ENCODE peak calls at places on chromosomes 5 and 9, in eight cellular contexts. A is effector memory CD4-positive, alpha-beta T cell; N is fibroblast of lung; U is spleen; K is SK-N-SH; Q is GM23338; T is adrenal gland; D is GM23248. I is an unnamed sample.

GRCh38 chr9:124480621-124480981 is 26.6 kb downstream of the NR5A1 start:
- DNase-seq in A (no peak), N (no peak), U (no peak), K (peak; percentile 80), Q (peak; percentile 86), T (peak; percentile 63), D (peak; percentile 48), I (no peak)

GRCh38 chr9:2385746-2386145 is 235.8 kb upstream of the VLDLR start:
- DNase-seq in A (no peak), N (no peak), U (no peak), K (no peak), Q (no peak), T (no peak), D (no peak), I (no peak)

GRCh38 chr9:91443994-91444392 is 20.4 kb upstream of the NFIL3 start:
- DNase-seq in A (no peak), N (no peak), U (no peak), K (no peak), Q (no peak), T (no peak), D (no peak), I (no peak)

GRCh38 chr9:35367451-35367850 is 122.5 kb upstream of the RUSC2 start:
- DNase-seq in A (no peak), N (peak; percentile 97), U (no peak), K (no peak), Q (no peak), T (peak; percentile 47), D (peak; percentile 93), I (no peak)

GRCh38 chr9:84343111-84343521 is 2.6 kb upstream of the SLC28A3 start:
- DNase-seq in A (no peak), N (peak; percentile 83), U (no peak), K (no peak), Q (no peak), T (no peak), D (peak; percentile 17), I (no peak)

GRCh38 chr5:178404987-178405386 is 172.4 kb upstream of the PHYKPL start:
- DNase-seq in A (no peak), N (peak; percentile 13), U (no peak), K (no peak), Q (no peak), T (no peak), D (no peak), I (no peak)

GRCh38 chr9:75953218-75953617 is 62.7 kb downstream of the PCSK5 start:
- DNase-seq in A (no peak), N (no peak), U (no peak), K (no peak), Q (no peak), T (no peak), D (no peak), I (no peak)

GRCh38 chr5:103929310-103930003 is 366.9 kb upstream of the NUDT12 start:
- DNase-seq in A (no peak), N (peak; percentile 43), U (no peak), K (no peak), Q (no peak), T (no peak), D (no peak), I (no peak)

GRCh38 chr5:158623971-158624370 is 475.7 kb downstream of the EBF1 start:
- DNase-seq in A (no peak), N (no peak), U (no peak), K (no peak), Q (no peak), T (no peak), D (no peak), I (no peak)

GRCh38 chr5:76690704-76691469 is 25.0 kb upstream of the F2R start:
- DNase-seq in A (no peak), N (peak; percentile 74), U (no peak), K (no peak), Q (no peak), T (no peak), D (peak; percentile 54), I (no peak)

GRCh38 chr9:121393318-121393717 is 23.3 kb upstream of the STOM start:
- DNase-seq in A (no peak), N (peak; percentile 22), U (no peak), K (no peak), Q (no peak), T (no peak), D (peak; percentile 36), I (no peak)

GRCh38 chr5:137221914-137222313 is 277.2 kb downstream of the SPOCK1 start:
- DNase-seq in A (no peak), N (no peak), U (no peak), K (peak; percentile 15), Q (no peak), T (no peak), D (no peak), I (no peak)

GRCh38 chr5:132471944-132472343 is 18.6 kb downstream of the IRF1 start:
- DNase-seq in A (no peak), N (peak; percentile 39), U (peak; percentile 71), K (no peak), Q (no peak), T (no peak), D (no peak), I (no peak)

GRCh38 chr5:35881758-35882157 is 25.1 kb downstream of the IL7R start:
- DNase-seq in A (no peak), N (no peak), U (no peak), K (no peak), Q (no peak), T (no peak), D (no peak), I (no peak)

GRCh38 chr5:160439205-160439600 is 17.5 kb downstream of the PTTG1 start:
- DNase-seq in A (peak; percentile 73), N (peak; percentile 58), U (peak; percentile 95), K (peak; percentile 77), Q (peak; percentile 91), T (peak; percentile 83), D (peak; percentile 73), I (peak; percentile 67)

GRCh38 chr5:420632-421286 is 22.2 kb upstream of the EXOC3 start:
- DNase-seq in A (no peak), N (no peak), U (peak; percentile 73), K (no peak), Q (no peak), T (no peak), D (no peak), I (no peak)

GRCh38 chr5:98529321-98529720 is 244.1 kb upstream of the RGMB start:
- DNase-seq in A (no peak), N (no peak), U (no peak), K (no peak), Q (peak; percentile 11), T (no peak), D (no peak), I (no peak)

GRCh38 chr5:124744170-124744911 is 2.1 kb downstream of the ZNF608 start:
- DNase-seq in A (no peak), N (peak; percentile 39), U (peak; percentile 83), K (no peak), Q (no peak), T (peak; percentile 64), D (peak; percentile 49), I (peak; percentile 68)

GRCh38 chr9:133460405-133461175 is 812 bp downstream of the CACFD1 start:
- DNase-seq in A (peak; percentile 41), N (peak; percentile 10), U (no peak), K (no peak), Q (peak; percentile 79), T (peak; percentile 70), D (peak; percentile 37), I (no peak)

GRCh38 chr9:93265301-93265971 is 81.5 kb downstream of the WNK2 start:
- DNase-seq in A (no peak), N (no peak), U (peak; percentile 56), K (peak; percentile 21), Q (no peak), T (no peak), D (no peak), I (no peak)

GRCh38 chr9:4680750-4681149 is 1.4 kb downstream of the CDC37L1 start:
- DNase-seq in A (no peak), N (peak; percentile 55), U (no peak), K (no peak), Q (no peak), T (no peak), D (peak; percentile 83), I (no peak)

GRCh38 chr9:136996361-136997281 is at the start of gene CLIC3:
- DNase-seq in A (peak; percentile 53), N (peak; percentile 36), U (peak; percentile 88), K (peak; percentile 68), Q (peak; percentile 39), T (no peak), D (peak; percentile 69), I (no peak)

GRCh38 chr5:88656196-88656935 is 226.6 kb downstream of the MEF2C start:
- DNase-seq in A (no peak), N (peak; percentile 52), U (no peak), K (no peak), Q (no peak), T (no peak), D (no peak), I (peak; percentile 10)

GRCh38 chr9:114501786-114502682 is 3.2 kb downstream of the WHRN start:
- DNase-seq in A (no peak), N (peak; percentile 75), U (no peak), K (no peak), Q (peak; percentile 77), T (peak; percentile 68), D (peak; percentile 52), I (no peak)
- H3K27ac ChIP-seq in A (no peak overlapping the region), N (no peak overlapping the region), U (peak overlapping the region; percentile 77), K (no peak overlapping the region), Q (no peak overlapping the region), T (peak overlapping the region; percentile 81), D (no peak overlapping the region), I (peak overlapping the region; percentile 93)

GRCh38 chr5:136057401-136057951 is 28.7 kb downstream of the TGFBI start:
- DNase-seq in A (no peak), N (peak; percentile 90), U (peak; percentile 13), K (no peak), Q (no peak), T (no peak), D (peak; percentile 43), I (no peak)
- H3K27ac ChIP-seq in A (no peak overlapping the region), N (peak overlapping the region; percentile 89), U (no peak overlapping the region), K (peak overlapping the region; percentile 89), Q (no peak overlapping the region), T (no peak overlapping the region), D (peak overlapping the region; percentile 92), I (no peak overlapping the region)

DNA sequence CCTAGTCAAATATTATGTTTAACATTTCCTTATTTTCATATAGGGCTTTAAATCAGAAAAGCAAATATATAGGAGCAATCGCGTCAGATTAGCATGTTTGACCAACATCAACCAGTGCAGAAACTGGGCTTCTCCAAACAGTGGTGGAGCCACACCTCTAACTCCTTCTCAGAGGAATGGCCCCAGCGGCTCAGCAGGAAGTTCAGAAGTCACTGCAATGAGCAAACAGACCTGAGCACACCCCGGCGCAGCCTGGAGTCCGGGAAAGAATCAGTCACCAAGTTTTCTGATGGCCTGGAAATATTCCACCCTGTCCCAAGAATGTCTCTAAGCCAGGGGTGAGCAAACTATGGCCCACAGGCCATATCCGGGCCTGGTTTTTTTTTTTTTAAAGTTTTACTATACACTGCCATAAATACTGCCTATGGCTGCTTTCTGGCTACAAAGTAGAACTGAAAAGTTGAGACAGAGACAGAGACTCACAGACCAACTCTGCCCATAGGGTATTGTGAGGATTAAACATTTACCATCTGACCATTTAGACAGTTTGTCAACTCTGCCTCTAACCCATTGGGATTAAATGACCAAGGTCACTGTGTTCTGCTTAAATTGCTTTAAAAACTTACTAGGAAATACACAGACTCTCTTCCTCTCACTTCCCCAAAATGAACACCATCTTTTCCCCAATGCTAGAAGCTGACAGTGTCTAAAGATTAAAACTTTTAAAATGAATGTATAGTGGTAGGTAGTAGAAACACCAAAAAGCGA is 5.4 kb downstream of the GOLM1 start:
- DNase-seq in A (no peak), N (peak; percentile 21), U (no peak), K (no peak), Q (peak; percentile 47), T (no peak), D (no peak), I (no peak)
- H3K27ac ChIP-seq in A (no peak overlapping the region), N (no peak overlapping the region), U (no peak overlapping the region), K (no peak overlapping the region), Q (peak overlapping the region; percentile 10), T (no peak overlapping the region), D (no peak overlapping the region), I (no peak overlapping the region)

GRCh38 chr9:7186175-7186574 is 428.4 kb downstream of the KDM4C start:
- DNase-seq in A (no peak), N (no peak), U (no peak), K (no peak), Q (peak; percentile 64), T (no peak), D (peak; percentile 18), I (no peak)
- H3K27ac ChIP-seq in A (no peak overlapping the region), N (no peak overlapping the region), U (no peak overlapping the region), K (no peak overlapping the region), Q (no peak overlapping the region), T (no peak overlapping the region), D (no peak overlapping the region), I (no peak overlapping the region)

I was measured in caudate nucleus.